ENCODE peak calls at places on chromosomes 2 and 18, in five cellular contexts. Y is hepatocyte, W is ovary, V is neural progenitor cell, K is stomach. T is an unnamed sample. For H3K27me3 and H3K9me3, the result is how much of the 10 kb centered on the place peaks cover.

GRCh38 chr2:170341684-170342631 is 164.0 kb downstream of the MYO3B start:
- DNase-seq in Y (no peak), K (no peak), V (no peak), W (no peak), T (no peak)

GRCh38 chr18:57981629-57982028 is 62.4 kb upstream of the NEDD4L start:
- DNase-seq in K (no peak), Y (no peak), W (no peak), V (no peak), T (no peak)

GRCh38 chr2:47735470-47735869 is 47.5 kb upstream of the MSH6 start:
- DNase-seq in Y (no peak), K (no peak), W (no peak), V (no peak), T (no peak)

GRCh38 chr2:60961457-60961856 is 56.1 kb upstream of the PEX13 start:
- DNase-seq in V (no peak), Y (peak), K (no peak), W (no peak), T (no peak)

GRCh38 chr18:14970027-14970426 is 222.1 kb downstream of the ANKRD30B start:
- DNase-seq in W (no peak), V (no peak), K (no peak), Y (no peak), T (peak)

GRCh38 chr2:181354626-181355025 is 102.6 kb upstream of the ITGA4 start:
- DNase-seq in W (no peak), Y (no peak), K (no peak), V (no peak), T (peak)

GRCh38 chr2:62112192-62112591 is 83.7 kb upstream of the B3GNT2 start:
- DNase-seq in K (no peak), V (peak), W (no peak), Y (peak), T (no peak)

GRCh38 chr2:2826209-2826551 is 495.1 kb upstream of the MYT1L start:
- DNase-seq in K (peak), W (no peak), V (no peak), Y (no peak), T (no peak)

GRCh38 chr2:17571681-17572080 is 31.2 kb downstream of the VSNL1 start:
- DNase-seq in Y (no peak), V (no peak), K (no peak), W (no peak), T (no peak)

GRCh38 chr18:79361766-79362522 is 33.8 kb upstream of the NFATC1 start:
- DNase-seq in K (no peak), V (no peak), W (no peak), Y (no peak), T (peak)
- H3K27me3 ChIP-seq in K (under half), V (under half), W (under half), Y (under half), T (under half)

GRCh38 chr2:240422683-240423329 is 12.7 kb upstream of the GPC1 start:
- DNase-seq in Y (no peak), V (no peak), K (no peak), W (no peak), T (peak)
- H3K9me3 ChIP-seq in Y (under half), V (under half), K (under half), W (under half), T (under half)

DNA sequence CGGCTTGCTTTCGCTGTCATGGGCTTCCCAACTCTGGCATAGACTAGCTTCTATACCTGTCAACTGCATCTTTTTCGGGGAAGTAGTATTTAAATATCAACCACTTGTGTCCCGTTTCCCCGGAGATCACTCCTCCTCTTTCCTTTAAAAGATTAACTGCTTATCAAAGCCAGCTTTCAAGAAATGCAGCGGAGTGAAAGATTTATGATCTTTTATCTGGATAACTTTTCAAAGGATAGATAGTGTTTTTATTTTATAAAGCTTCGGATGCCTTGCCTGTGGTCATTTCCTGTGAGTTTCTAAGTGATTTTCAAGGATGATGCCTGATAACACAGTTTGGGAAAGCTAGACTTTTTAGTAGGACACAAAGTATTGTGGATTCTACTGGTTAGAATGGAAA is 2.9 kb upstream of the IGFBP5 start:
- DNase-seq in W (no peak), V (no peak), K (no peak), Y (no peak), T (no peak)
- H3K27me3 ChIP-seq in W (under half), V (under half), K (under half), Y (under half), T (half or more)

GRCh38 chr18:9690418-9691178 is 17.5 kb upstream of the RAB31 start:
- DNase-seq in W (no peak), K (no peak), Y (no peak), V (no peak), T (no peak)
- H3K9me3 ChIP-seq in W (under half), K (under half), Y (under half), V (under half), T (under half)

GRCh38 chr2:106041150-106041549 is 153.0 kb downstream of the UXS1 start:
- DNase-seq in K (no peak), W (no peak), Y (no peak), V (no peak), T (no peak)
- H3K27me3 ChIP-seq in K (under half), W (under half), Y (under half), V (under half), T (under half)

GRCh38 chr2:81692566-81692965 is 1388.0 kb upstream of the LRRTM1 start:
- DNase-seq in W (no peak), Y (no peak), V (no peak), K (no peak), T (no peak)
- H3K9me3 ChIP-seq in W (under half), Y (under half), V (under half), K (under half), T (under half)

DNA sequence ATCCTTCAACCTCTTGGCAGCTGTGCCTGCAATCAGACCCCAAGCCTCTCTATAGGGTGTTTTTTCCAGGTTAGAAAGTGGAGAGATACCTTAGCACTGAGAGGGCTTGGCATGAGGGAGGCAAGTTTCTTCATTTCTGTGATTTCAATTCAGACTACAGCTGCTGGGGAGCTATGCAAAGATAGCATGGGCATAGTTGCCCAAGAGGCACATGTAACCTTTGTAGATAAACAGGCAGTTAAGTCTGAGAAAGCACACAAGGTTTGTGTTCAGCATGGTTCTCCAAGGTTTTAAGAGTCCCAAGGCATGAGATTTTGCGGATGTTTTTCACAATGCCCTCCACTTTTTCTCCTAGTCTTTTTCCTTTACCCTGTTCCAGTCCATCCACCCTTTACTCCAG is 385.0 kb upstream of the ETAA1 start:
- DNase-seq in W (no peak), V (no peak), Y (no peak), K (no peak), T (no peak)
- H3K27me3 ChIP-seq in W (under half), V (under half), Y (under half), K (under half), T (under half)

GRCh38 chr18:63173983-63174382 is 145.6 kb downstream of the BCL2 start:
- DNase-seq in W (no peak), Y (no peak), K (no peak), V (no peak), T (no peak)
- H3K9me3 ChIP-seq in W (under half), Y (under half), K (under half), V (under half), T (under half)

T was measured in osteoblast.